ENCODE peak calls at places on chromosomes 13 and 19, in five cellular contexts. One of them, this sample, is unnamed.

GRCh38 chr19:50432221-50432626 is 468 bp upstream of the MYBPC2 start:
- DNase-seq in coronary artery: no peak
- DNase-seq in spleen: no peak
- DNase-seq in left lung: no peak
- DNase-seq in breast epithelium: no peak
- DNase-seq in this sample: no peak

GRCh38 chr19:8517551-8518442 is 3.8 kb upstream of the ZNF414 start:
- DNase-seq in left lung: no peak
- DNase-seq in coronary artery: no peak
- DNase-seq in spleen: peak; percentile 85
- DNase-seq in breast epithelium: no peak
- DNase-seq in this sample: no peak

GRCh38 chr13:97211357-97211756 is 10.8 kb upstream of the MBNL2 start:
- DNase-seq in breast epithelium: no peak
- DNase-seq in left lung: no peak
- DNase-seq in coronary artery: no peak
- DNase-seq in spleen: no peak
- DNase-seq in this sample: peak; percentile 35

GRCh38 chr13:59888408-59888807 is 275.3 kb downstream of the DIAPH3 start:
- DNase-seq in left lung: no peak
- DNase-seq in spleen: no peak
- DNase-seq in coronary artery: no peak
- DNase-seq in breast epithelium: no peak
- DNase-seq in this sample: no peak

GRCh38 chr13:47215741-47216140 is 318.9 kb upstream of the HTR2A start:
- DNase-seq in breast epithelium: no peak
- DNase-seq in spleen: no peak
- DNase-seq in coronary artery: no peak
- DNase-seq in left lung: no peak
- DNase-seq in this sample: peak; percentile 85

GRCh38 chr13:40189885-40190655 is 476.4 kb downstream of the FOXO1 start:
- DNase-seq in breast epithelium: no peak
- DNase-seq in coronary artery: no peak
- DNase-seq in left lung: no peak
- DNase-seq in spleen: no peak
- DNase-seq in this sample: no peak

GRCh38 chr13:21344662-21345176 is 114.4 kb downstream of the ZDHHC20 start:
- DNase-seq in left lung: no peak
- DNase-seq in breast epithelium: no peak
- DNase-seq in coronary artery: no peak
- DNase-seq in spleen: no peak
- DNase-seq in this sample: no peak

GRCh38 chr13:36706755-36707154 is 32.9 kb downstream of the SERTM1 start:
- DNase-seq in breast epithelium: no peak
- DNase-seq in coronary artery: no peak
- DNase-seq in spleen: no peak
- DNase-seq in left lung: no peak
- DNase-seq in this sample: peak; percentile 59

GRCh38 chr19:39858541-39858940 is 12.4 kb upstream of the FBL start:
- DNase-seq in spleen: peak; percentile 12
- DNase-seq in breast epithelium: no peak
- DNase-seq in left lung: no peak
- DNase-seq in coronary artery: no peak
- DNase-seq in this sample: peak; percentile 38

GRCh38 chr13:78657699-78658629 is 991 bp downstream of the OBI1 start:
- DNase-seq in coronary artery: no peak
- DNase-seq in breast epithelium: no peak
- DNase-seq in left lung: no peak
- DNase-seq in spleen: no peak
- DNase-seq in this sample: no peak

GRCh38 chr13:91264484-91264883 is 83.0 kb upstream of the MIR17HG start:
- DNase-seq in spleen: no peak
- DNase-seq in breast epithelium: no peak
- DNase-seq in left lung: no peak
- DNase-seq in coronary artery: no peak
- DNase-seq in this sample: no peak

GRCh38 chr13:80921556-80921955 is 580.6 kb upstream of the SPRY2 start:
- DNase-seq in spleen: no peak
- DNase-seq in left lung: no peak
- DNase-seq in coronary artery: no peak
- DNase-seq in breast epithelium: no peak
- DNase-seq in this sample: no peak

GRCh38 chr13:99434258-99434788 is 66.9 kb upstream of the TM9SF2 start:
- DNase-seq in coronary artery: no peak
- DNase-seq in left lung: no peak
- DNase-seq in spleen: no peak
- DNase-seq in breast epithelium: no peak
- DNase-seq in this sample: no peak

GRCh38 chr13:41610426-41610825 is 153.1 kb downstream of the RGCC start:
- DNase-seq in spleen: no peak
- DNase-seq in coronary artery: no peak
- DNase-seq in breast epithelium: no peak
- DNase-seq in left lung: peak; percentile 70
- DNase-seq in this sample: peak; percentile 69

GRCh38 chr13:64052526-64052925 is 2636.9 kb upstream of the PCDH20 start:
- DNase-seq in left lung: no peak
- DNase-seq in coronary artery: no peak
- DNase-seq in breast epithelium: no peak
- DNase-seq in spleen: no peak
- DNase-seq in this sample: no peak

GRCh38 chr19:49136771-49137171 is 17.4 kb downstream of the PPFIA3 start:
- DNase-seq in breast epithelium: no peak
- DNase-seq in spleen: no peak
- DNase-seq in coronary artery: no peak
- DNase-seq in left lung: no peak
- DNase-seq in this sample: no peak

DNA sequence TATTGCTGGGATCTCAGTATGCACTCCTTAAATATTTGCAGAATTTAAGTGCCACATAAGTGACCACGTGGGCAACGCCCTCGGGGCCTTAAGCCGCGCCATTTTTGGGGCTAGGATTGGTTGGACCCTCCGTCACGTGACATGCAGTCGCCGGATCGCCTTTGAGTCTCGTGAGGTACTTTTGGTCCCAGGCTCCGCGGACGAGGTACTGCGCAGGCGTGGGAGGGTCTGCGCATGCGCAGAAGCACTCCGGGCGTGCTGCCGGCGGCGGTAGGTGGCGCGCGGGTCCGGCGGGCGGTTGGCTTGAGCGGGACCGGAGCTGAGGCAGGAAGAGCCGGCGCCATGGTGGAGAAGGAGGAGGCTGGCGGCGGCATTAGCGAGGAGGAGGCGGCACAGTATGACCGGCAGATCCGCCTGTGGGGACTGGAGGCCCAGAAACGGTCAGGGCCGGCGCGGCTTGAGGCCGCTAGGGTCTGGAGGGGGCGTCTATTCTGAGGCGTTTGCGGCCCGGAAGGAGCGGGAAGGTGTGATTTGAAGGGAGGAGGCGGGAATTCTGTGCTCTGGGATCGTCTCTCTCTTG is at the start of gene SAE1:
- DNase-seq in coronary artery: peak; percentile 98
- DNase-seq in spleen: peak; percentile 98
- DNase-seq in breast epithelium: peak; percentile 93
- DNase-seq in left lung: peak; percentile 96
- DNase-seq in this sample: peak; percentile 98
- TF ChIP-seq CTCF in coronary artery: no peak
- TF ChIP-seq CTCF in spleen: peak; percentile 76
- TF ChIP-seq CTCF in breast epithelium: peak; percentile 40
- TF ChIP-seq CTCF in left lung: peak; percentile 17
- TF ChIP-seq CTCF in this sample: peak; percentile 67

DNA sequence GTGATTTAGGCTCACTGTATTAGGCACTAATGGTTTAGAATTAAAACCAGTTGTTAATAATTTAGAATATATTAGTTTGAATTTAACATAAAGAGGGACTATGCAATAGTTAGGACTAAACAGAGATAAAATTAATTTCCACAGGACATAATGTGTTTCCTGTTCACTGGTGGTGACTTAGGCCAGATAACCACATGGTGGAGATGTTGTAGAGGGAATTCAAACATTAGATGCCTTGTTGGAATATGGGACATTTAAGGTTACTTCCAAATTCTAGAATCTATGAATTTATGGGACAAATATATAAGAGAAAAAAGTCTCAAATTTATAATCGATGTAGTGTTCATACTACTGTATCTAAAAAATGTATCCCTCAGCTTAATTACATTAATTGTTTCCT is 615.5 kb upstream of the KLHL1 start:
- DNase-seq in breast epithelium: no peak
- DNase-seq in coronary artery: no peak
- DNase-seq in left lung: no peak
- DNase-seq in spleen: no peak
- DNase-seq in this sample: no peak
- TF ChIP-seq CTCF in breast epithelium: no peak
- TF ChIP-seq CTCF in coronary artery: no peak
- TF ChIP-seq CTCF in left lung: peak; percentile 11
- TF ChIP-seq CTCF in spleen: no peak
- TF ChIP-seq CTCF in this sample: no peak

GRCh38 chr19:45468159-45468651 is 409 bp downstream of the FOSB start:
- DNase-seq in coronary artery: peak; percentile 86
- DNase-seq in left lung: peak; percentile 53
- DNase-seq in breast epithelium: no peak
- DNase-seq in spleen: peak; percentile 88
- DNase-seq in this sample: no peak
- TF ChIP-seq CTCF in coronary artery: no peak
- TF ChIP-seq CTCF in left lung: no peak
- TF ChIP-seq CTCF in breast epithelium: peak; percentile 15
- TF ChIP-seq CTCF in spleen: no peak
- TF ChIP-seq CTCF in this sample: no peak

GRCh38 chr19:45691516-45692186 is at the start of gene SNRPD2:
- DNase-seq in left lung: peak; percentile 94
- DNase-seq in breast epithelium: peak; percentile 93
- DNase-seq in spleen: peak; percentile 96
- DNase-seq in coronary artery: peak; percentile 94
- DNase-seq in this sample: peak; percentile 95
- TF ChIP-seq CTCF in left lung: no peak
- TF ChIP-seq CTCF in breast epithelium: peak; percentile 15
- TF ChIP-seq CTCF in spleen: no peak
- TF ChIP-seq CTCF in coronary artery: no peak
- TF ChIP-seq CTCF in this sample: peak; percentile 57

DNA sequence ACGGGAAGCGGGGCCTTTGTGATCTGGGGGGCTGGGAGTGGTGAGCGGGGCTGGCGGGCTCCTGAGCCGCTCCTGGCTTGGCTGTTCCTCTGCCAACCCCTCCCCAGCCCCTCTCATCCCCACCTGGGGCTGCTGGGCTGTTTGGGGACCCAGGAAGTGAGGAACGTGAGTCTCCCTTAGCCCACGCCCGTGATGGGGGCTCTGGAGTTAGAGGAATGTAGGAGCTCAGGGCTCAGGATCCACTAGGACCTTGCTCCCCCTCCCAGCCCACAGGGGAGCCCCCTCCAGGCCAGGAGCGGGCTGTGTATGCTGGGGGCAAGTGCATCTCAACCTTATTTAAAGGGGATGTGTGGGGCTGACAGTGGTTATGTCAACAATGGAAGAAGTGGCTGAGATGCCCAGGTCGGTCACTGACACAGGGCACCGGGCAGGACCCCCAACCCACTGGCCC is 134.1 kb downstream of the URI1 start:
- DNase-seq in coronary artery: no peak
- DNase-seq in left lung: peak; percentile 19
- DNase-seq in breast epithelium: peak; percentile 30
- DNase-seq in spleen: peak; percentile 57
- DNase-seq in this sample: no peak
- TF ChIP-seq CTCF in coronary artery: no peak
- TF ChIP-seq CTCF in left lung: no peak
- TF ChIP-seq CTCF in breast epithelium: no peak
- TF ChIP-seq CTCF in spleen: no peak
- TF ChIP-seq CTCF in this sample: no peak

GRCh38 chr13:66565261-66565660 is 664.9 kb downstream of the PCDH9 start:
- DNase-seq in spleen: no peak
- DNase-seq in left lung: no peak
- DNase-seq in coronary artery: no peak
- DNase-seq in breast epithelium: no peak
- DNase-seq in this sample: no peak
- TF ChIP-seq CTCF in spleen: no peak
- TF ChIP-seq CTCF in left lung: no peak
- TF ChIP-seq CTCF in coronary artery: no peak
- TF ChIP-seq CTCF in breast epithelium: no peak
- TF ChIP-seq CTCF in this sample: no peak

This sample was measured in HFFc6.